ENCODE peak calls at places on chromosome 15, in four cellular contexts. K, D, O and I are unnamed samples.

GRCh38 chr15:80599359-80599758 is 95.8 kb upstream of the ABHD17C start:
- DNase-seq in O (no peak), K (no peak), D (no peak), I (peak; percentile 63)

GRCh38 chr15:101549647-101550046 is 60.1 kb upstream of the PCSK6 start:
- DNase-seq in D (no peak), O (no peak), K (no peak), I (no peak)

GRCh38 chr15:72472907-72473669 is 1.0 kb upstream of the ARIH1 start:
- DNase-seq in K (no peak), O (peak; percentile 35), D (peak; percentile 9), I (no peak)

GRCh38 chr15:68201153-68201878 is 3.8 kb downstream of the CALML4 start:
- DNase-seq in D (no peak), O (no peak), K (no peak), I (no peak)

GRCh38 chr15:47570451-47570850 is 146.9 kb upstream of the SEMA6D start:
- DNase-seq in O (no peak), K (no peak), D (no peak), I (no peak)

GRCh38 chr15:52527898-52528464 is 699 bp downstream of the MYO5A start:
- DNase-seq in K (peak; percentile 28), O (peak; percentile 22), D (peak; percentile 28), I (no peak)

GRCh38 chr15:75042730-75043508 is 19.5 kb downstream of the PPCDC start:
- DNase-seq in K (peak; percentile 54), O (no peak), D (peak; percentile 60), I (no peak)

GRCh38 chr15:75454471-75455418 is 3.3 kb upstream of the SIN3A start:
- DNase-seq in K (peak; percentile 33), O (peak; percentile 82), D (peak; percentile 85), I (no peak)

GRCh38 chr15:68415061-68415460 is 16.9 kb downstream of the ITGA11 start:
- DNase-seq in O (no peak), K (no peak), D (no peak), I (no peak)

GRCh38 chr15:77083381-77084160 is 12.7 kb upstream of the TSPAN3 start:
- DNase-seq in K (peak; percentile 64), D (peak; percentile 64), O (peak; percentile 50), I (peak; percentile 37)

GRCh38 chr15:96463376-96463775 is 132.9 kb downstream of the NR2F2 start:
- DNase-seq in K (no peak), O (no peak), D (no peak), I (no peak)

GRCh38 chr15:75666823-75667501 is 19.2 kb downstream of the SNX33 start:
- DNase-seq in O (no peak), K (no peak), D (no peak), I (peak; percentile 99)

GRCh38 chr15:42363942-42364341 is 4.6 kb downstream of the CAPN3 start:
- DNase-seq in D (no peak), K (no peak), O (no peak), I (no peak)

GRCh38 chr15:73368301-73369072 is at the start of gene HCN4:
- DNase-seq in O (no peak), D (no peak), K (no peak), I (no peak)

GRCh38 chr15:55869660-55870059 is 123.8 kb downstream of the NEDD4 start:
- DNase-seq in O (no peak), D (no peak), K (no peak), I (no peak)

GRCh38 chr15:88985547-88986393 is 72.6 kb upstream of the MFGE8 start:
- DNase-seq in K (no peak), D (no peak), O (no peak), I (no peak)

GRCh38 chr15:64634576-64635485 is 140.6 kb downstream of the RBPMS2 start:
- DNase-seq in O (no peak), K (no peak), D (peak; percentile 32), I (no peak)

GRCh38 chr15:29452881-29453731 is 183.5 kb upstream of the NSMCE3 start:
- DNase-seq in D (no peak), K (no peak), O (no peak), I (no peak)

GRCh38 chr15:40137907-40138570 is 22.8 kb upstream of the BUB1B start:
- DNase-seq in D (no peak), O (no peak), K (no peak), I (no peak)

GRCh38 chr15:83305696-83306291 is 21.3 kb upstream of the BNC1 start:
- DNase-seq in D (no peak), K (no peak), O (no peak), I (no peak)

GRCh38 chr15:88511161-88511560 is 35.3 kb downstream of the DET1 start:
- DNase-seq in D (no peak), O (no peak), K (no peak), I (no peak)

GRCh38 chr15:78000089-78000926 is 77.2 kb downstream of the TBC1D2B start:
- DNase-seq in O (peak; percentile 80), K (no peak), D (peak; percentile 71), I (peak; percentile 12)

GRCh38 chr15:69538381-69538780 is 85.8 kb downstream of the RPLP1 start:
- DNase-seq in D (no peak), K (no peak), O (no peak), I (no peak)

GRCh38 chr15:63968700-63969099 is 77.6 kb downstream of the DAPK2 start:
- DNase-seq in K (no peak), D (no peak), O (no peak), I (no peak)

GRCh38 chr15:77634266-77634962 is 1.7 kb upstream of the LINGO1 start:
- DNase-seq in K (no peak), O (peak; percentile 29), D (peak; percentile 16), I (no peak)

GRCh38 chr15:97745481-97746071 is 214.9 kb upstream of the ARRDC4 start:
- DNase-seq in K (no peak), D (no peak), O (peak; percentile 2), I (no peak)

GRCh38 chr15:44087578-44088190 is 107.4 kb downstream of the FRMD5 start:
- DNase-seq in O (no peak), D (no peak), K (no peak), I (peak; percentile 52)
- H3K27ac ChIP-seq in O (no peak overlapping the region), D (no peak overlapping the region), K (no peak overlapping the region), I (peak overlapping the region; percentile 58)

DNA sequence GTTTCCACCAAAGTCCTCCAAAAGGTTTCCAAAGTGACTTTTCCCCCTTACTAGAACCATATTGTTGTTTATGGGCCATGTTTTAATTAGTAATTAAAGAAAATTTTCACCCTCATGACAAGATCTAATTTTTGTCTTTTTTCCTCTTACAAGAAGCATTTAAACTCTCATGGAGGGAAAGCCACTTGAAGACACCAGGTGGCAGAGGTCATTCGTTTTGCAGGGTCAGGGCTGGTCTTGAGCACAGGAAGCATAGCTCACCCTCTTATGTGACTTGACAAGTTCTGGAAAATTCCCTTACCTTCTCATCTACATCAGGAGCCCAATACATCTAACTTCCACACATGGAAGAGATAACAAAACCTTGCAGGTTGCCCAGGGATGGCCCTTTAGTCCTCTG is 163.7 kb downstream of the GREM1 start:
- DNase-seq in D (no peak), O (no peak), K (no peak), I (no peak)
- H3K27ac ChIP-seq in D (no peak overlapping the region), O (no peak overlapping the region), K (no peak overlapping the region), I (no peak overlapping the region)

GRCh38 chr15:87496795-87497194 is 759.7 kb downstream of the NTRK3 start:
- DNase-seq in O (no peak), D (no peak), K (no peak), I (no peak)
- H3K27ac ChIP-seq in O (no peak overlapping the region), D (no peak overlapping the region), K (no peak overlapping the region), I (no peak overlapping the region)

GRCh38 chr15:45449878-45450277 is 71.5 kb upstream of the GATM start:
- DNase-seq in D (no peak), O (no peak), K (no peak), I (peak; percentile 90)
- H3K27ac ChIP-seq in D (no peak overlapping the region), O (no peak overlapping the region), K (no peak overlapping the region), I (peak overlapping the region; percentile 49)

GRCh38 chr15:32905481-32905880 is 187.7 kb downstream of the GREM1 start:
- DNase-seq in K (no peak), D (no peak), O (no peak), I (no peak)

GRCh38 chr15:32908921-32909320 is 191.1 kb downstream of the GREM1 start:
- DNase-seq in D (no peak), O (no peak), K (no peak), I (no peak)

GRCh38 chr15:32910839-32911238 is 193.0 kb downstream of the GREM1 start:
- DNase-seq in K (no peak), O (no peak), D (no peak), I (no peak)

GRCh38 chr15:32909431-32909830 is 191.6 kb downstream of the GREM1 start:
- DNase-seq in K (no peak), O (no peak), D (no peak), I (no peak)

DNA sequence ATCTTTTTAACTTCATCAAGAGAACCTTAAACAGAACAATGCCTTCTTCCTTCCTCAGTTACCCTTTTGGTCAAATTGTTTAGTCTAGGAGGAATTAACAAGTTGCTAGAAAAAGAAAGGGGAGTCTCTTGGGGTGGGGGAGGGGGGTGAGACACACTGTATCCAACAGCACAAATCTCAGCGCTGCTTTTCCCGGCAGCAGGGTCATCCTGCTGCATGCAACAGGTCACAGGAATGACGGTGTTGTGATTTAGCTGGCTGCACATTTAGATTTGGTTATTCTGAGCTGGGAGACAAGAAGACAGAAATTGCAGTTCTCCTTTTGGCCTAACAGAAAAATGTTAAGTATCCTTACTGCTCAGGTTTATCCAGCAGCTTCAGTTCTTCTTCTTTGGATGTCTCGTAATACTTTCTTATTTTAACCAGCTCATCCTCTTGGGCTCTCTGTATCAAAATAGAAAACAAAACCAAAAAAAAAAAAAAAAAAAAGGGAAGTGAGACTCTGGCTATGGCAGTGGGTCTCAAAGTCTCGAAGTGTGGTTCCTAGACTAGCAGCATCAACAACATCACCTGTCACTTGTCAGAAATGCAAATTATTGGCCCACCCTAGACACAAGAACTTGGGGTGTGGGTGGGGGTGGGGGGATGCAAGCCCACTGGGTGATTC is 190.5 kb downstream of the GREM1 start:
- DNase-seq in O (no peak), D (no peak), K (peak; percentile 14), I (no peak)
- H3K27ac ChIP-seq in O (no peak overlapping the region), D (no peak overlapping the region), K (no peak overlapping the region), I (no peak overlapping the region)

GRCh38 chr15:99928429-99928981 is 195.3 kb upstream of the LYSMD4 start:
- DNase-seq in K (peak; percentile 56), D (peak; percentile 85), O (peak; percentile 88), I (no peak)
- H3K27ac ChIP-seq in K (peak overlapping the region; percentile 88), D (peak overlapping the region; percentile 46), O (peak overlapping the region; percentile 76), I (peak overlapping the region; percentile 48)